ENCODE peak calls at places on chromosomes 16 and 17, in ten cellular contexts. One of them, this sample, is unnamed.

GRCh38 chr17:8376302-8377067 is at the start of gene KRABD2:
- DNase-seq in tibial artery: peak; percentile 92
- DNase-seq in GM06990: peak; percentile 89
- DNase-seq in CD8-positive, alpha-beta T cell: peak; percentile 93
- DNase-seq in fibroblast of the aortic adventitia: peak; percentile 76
- DNase-seq in prostate gland: peak; percentile 83
- DNase-seq in tibial nerve: peak; percentile 65
- DNase-seq in OCI-LY7: peak; percentile 91
- DNase-seq in upper lobe of left lung: peak; percentile 89
- DNase-seq in brain microvascular endothelial cell: peak; percentile 68
- DNase-seq in this sample: peak; percentile 86

GRCh38 chr17:78137392-78138203 is 7.0 kb downstream of the TMC8 start:
- DNase-seq in fibroblast of the aortic adventitia: no peak
- DNase-seq in tibial artery: no peak
- DNase-seq in upper lobe of left lung: peak; percentile 52
- DNase-seq in brain microvascular endothelial cell: no peak
- DNase-seq in OCI-LY7: peak; percentile 31
- DNase-seq in CD8-positive, alpha-beta T cell: peak; percentile 60
- DNase-seq in tibial nerve: no peak
- DNase-seq in GM06990: no peak
- DNase-seq in prostate gland: no peak
- DNase-seq in this sample: no peak

GRCh38 chr17:6073620-6074019 is 3.4 kb downstream of the WSCD1 start:
- DNase-seq in brain microvascular endothelial cell: no peak
- DNase-seq in tibial nerve: no peak
- DNase-seq in prostate gland: no peak
- DNase-seq in GM06990: no peak
- DNase-seq in upper lobe of left lung: no peak
- DNase-seq in tibial artery: no peak
- DNase-seq in OCI-LY7: no peak
- DNase-seq in fibroblast of the aortic adventitia: no peak
- DNase-seq in CD8-positive, alpha-beta T cell: no peak
- DNase-seq in this sample: no peak

GRCh38 chr17:73542323-73542722 is 101.9 kb downstream of the SDK2 start:
- DNase-seq in tibial artery: no peak
- DNase-seq in CD8-positive, alpha-beta T cell: no peak
- DNase-seq in fibroblast of the aortic adventitia: no peak
- DNase-seq in tibial nerve: no peak
- DNase-seq in upper lobe of left lung: no peak
- DNase-seq in prostate gland: no peak
- DNase-seq in GM06990: no peak
- DNase-seq in OCI-LY7: no peak
- DNase-seq in brain microvascular endothelial cell: no peak
- DNase-seq in this sample: no peak

GRCh38 chr17:77273397-77274136 is 132.8 kb downstream of the SEC14L1 start:
- DNase-seq in GM06990: no peak
- DNase-seq in CD8-positive, alpha-beta T cell: no peak
- DNase-seq in tibial nerve: no peak
- DNase-seq in prostate gland: no peak
- DNase-seq in fibroblast of the aortic adventitia: no peak
- DNase-seq in upper lobe of left lung: no peak
- DNase-seq in tibial artery: no peak
- DNase-seq in brain microvascular endothelial cell: no peak
- DNase-seq in OCI-LY7: no peak
- DNase-seq in this sample: no peak

GRCh38 chr17:31321481-31321880 is at the start of gene EVI2A:
- DNase-seq in tibial artery: no peak
- DNase-seq in prostate gland: no peak
- DNase-seq in CD8-positive, alpha-beta T cell: peak; percentile 73
- DNase-seq in upper lobe of left lung: peak; percentile 68
- DNase-seq in fibroblast of the aortic adventitia: peak; percentile 87
- DNase-seq in tibial nerve: no peak
- DNase-seq in GM06990: peak; percentile 67
- DNase-seq in brain microvascular endothelial cell: peak; percentile 66
- DNase-seq in OCI-LY7: peak; percentile 89
- DNase-seq in this sample: peak; percentile 70

GRCh38 chr16:87332150-87332549 is 15.0 kb upstream of the C16orf95 start:
- DNase-seq in GM06990: no peak
- DNase-seq in prostate gland: peak; percentile 36
- DNase-seq in upper lobe of left lung: no peak
- DNase-seq in tibial nerve: no peak
- DNase-seq in tibial artery: no peak
- DNase-seq in OCI-LY7: no peak
- DNase-seq in CD8-positive, alpha-beta T cell: no peak
- DNase-seq in fibroblast of the aortic adventitia: no peak
- DNase-seq in brain microvascular endothelial cell: peak; percentile 12
- DNase-seq in this sample: no peak

GRCh38 chr17:4161560-4162221 is 18.7 kb downstream of the CYB5D2 start:
- DNase-seq in CD8-positive, alpha-beta T cell: no peak
- DNase-seq in brain microvascular endothelial cell: no peak
- DNase-seq in OCI-LY7: no peak
- DNase-seq in prostate gland: no peak
- DNase-seq in GM06990: no peak
- DNase-seq in upper lobe of left lung: no peak
- DNase-seq in fibroblast of the aortic adventitia: peak; percentile 22
- DNase-seq in tibial artery: no peak
- DNase-seq in tibial nerve: no peak
- DNase-seq in this sample: peak; percentile 13

GRCh38 chr16:3065742-3066439 is 451 bp downstream of the IL32 start:
- DNase-seq in fibroblast of the aortic adventitia: no peak
- DNase-seq in OCI-LY7: no peak
- DNase-seq in tibial artery: no peak
- DNase-seq in GM06990: no peak
- DNase-seq in tibial nerve: no peak
- DNase-seq in brain microvascular endothelial cell: no peak
- DNase-seq in upper lobe of left lung: no peak
- DNase-seq in prostate gland: no peak
- DNase-seq in CD8-positive, alpha-beta T cell: no peak
- DNase-seq in this sample: no peak

GRCh38 chr16:3066440-3066748 is 954 bp downstream of the IL32 start:
- DNase-seq in CD8-positive, alpha-beta T cell: no peak
- DNase-seq in tibial artery: no peak
- DNase-seq in tibial nerve: no peak
- DNase-seq in GM06990: no peak
- DNase-seq in OCI-LY7: no peak
- DNase-seq in upper lobe of left lung: no peak
- DNase-seq in fibroblast of the aortic adventitia: no peak
- DNase-seq in prostate gland: no peak
- DNase-seq in brain microvascular endothelial cell: no peak
- DNase-seq in this sample: no peak

GRCh38 chr16:3062553-3062952 is 2.9 kb upstream of the IL32 start:
- DNase-seq in OCI-LY7: no peak
- DNase-seq in prostate gland: no peak
- DNase-seq in fibroblast of the aortic adventitia: no peak
- DNase-seq in tibial nerve: no peak
- DNase-seq in GM06990: no peak
- DNase-seq in upper lobe of left lung: no peak
- DNase-seq in brain microvascular endothelial cell: no peak
- DNase-seq in CD8-positive, alpha-beta T cell: no peak
- DNase-seq in tibial artery: no peak
- DNase-seq in this sample: no peak

GRCh38 chr16:3065069-3065741 is at the start of gene IL32:
- DNase-seq in GM06990: no peak
- DNase-seq in OCI-LY7: no peak
- DNase-seq in CD8-positive, alpha-beta T cell: peak; percentile 77
- DNase-seq in tibial nerve: no peak
- DNase-seq in upper lobe of left lung: peak; percentile 85
- DNase-seq in tibial artery: no peak
- DNase-seq in prostate gland: no peak
- DNase-seq in fibroblast of the aortic adventitia: peak; percentile 86
- DNase-seq in brain microvascular endothelial cell: peak; percentile 85
- DNase-seq in this sample: peak; percentile 78

GRCh38 chr16:3063617-3064389 is 1.6 kb upstream of the IL32 start:
- DNase-seq in brain microvascular endothelial cell: no peak
- DNase-seq in CD8-positive, alpha-beta T cell: no peak
- DNase-seq in tibial artery: no peak
- DNase-seq in fibroblast of the aortic adventitia: no peak
- DNase-seq in OCI-LY7: no peak
- DNase-seq in tibial nerve: no peak
- DNase-seq in GM06990: no peak
- DNase-seq in upper lobe of left lung: no peak
- DNase-seq in prostate gland: no peak
- DNase-seq in this sample: no peak
- H3K4me3 ChIP-seq in brain microvascular endothelial cell: no peak overlapping the region
- H3K4me3 ChIP-seq in CD8-positive, alpha-beta T cell: no peak overlapping the region
- H3K4me3 ChIP-seq in tibial artery: no peak overlapping the region
- H3K4me3 ChIP-seq in fibroblast of the aortic adventitia: no peak overlapping the region
- H3K4me3 ChIP-seq in OCI-LY7: no peak overlapping the region
- H3K4me3 ChIP-seq in tibial nerve: no peak overlapping the region
- H3K4me3 ChIP-seq in GM06990: no peak overlapping the region
- H3K4me3 ChIP-seq in upper lobe of left lung: no peak overlapping the region
- H3K4me3 ChIP-seq in prostate gland: no peak overlapping the region
- H3K4me3 ChIP-seq in this sample: no peak overlapping the region

GRCh38 chr16:6682142-6682811 is 650.4 kb upstream of the RBFOX1 start:
- DNase-seq in tibial artery: no peak
- DNase-seq in CD8-positive, alpha-beta T cell: no peak
- DNase-seq in upper lobe of left lung: peak; percentile 35
- DNase-seq in tibial nerve: no peak
- DNase-seq in brain microvascular endothelial cell: no peak
- DNase-seq in OCI-LY7: peak; percentile 35
- DNase-seq in fibroblast of the aortic adventitia: no peak
- DNase-seq in GM06990: no peak
- DNase-seq in prostate gland: no peak
- DNase-seq in this sample: no peak

GRCh38 chr16:6689643-6690042 is 643.0 kb upstream of the RBFOX1 start:
- DNase-seq in fibroblast of the aortic adventitia: no peak
- DNase-seq in prostate gland: no peak
- DNase-seq in CD8-positive, alpha-beta T cell: no peak
- DNase-seq in brain microvascular endothelial cell: no peak
- DNase-seq in tibial artery: no peak
- DNase-seq in OCI-LY7: no peak
- DNase-seq in upper lobe of left lung: no peak
- DNase-seq in GM06990: no peak
- DNase-seq in tibial nerve: no peak
- DNase-seq in this sample: no peak

GRCh38 chr16:6687593-6687992 is 645.1 kb upstream of the RBFOX1 start:
- DNase-seq in tibial artery: no peak
- DNase-seq in GM06990: no peak
- DNase-seq in prostate gland: no peak
- DNase-seq in fibroblast of the aortic adventitia: no peak
- DNase-seq in brain microvascular endothelial cell: no peak
- DNase-seq in CD8-positive, alpha-beta T cell: no peak
- DNase-seq in tibial nerve: no peak
- DNase-seq in upper lobe of left lung: no peak
- DNase-seq in OCI-LY7: no peak
- DNase-seq in this sample: no peak

DNA sequence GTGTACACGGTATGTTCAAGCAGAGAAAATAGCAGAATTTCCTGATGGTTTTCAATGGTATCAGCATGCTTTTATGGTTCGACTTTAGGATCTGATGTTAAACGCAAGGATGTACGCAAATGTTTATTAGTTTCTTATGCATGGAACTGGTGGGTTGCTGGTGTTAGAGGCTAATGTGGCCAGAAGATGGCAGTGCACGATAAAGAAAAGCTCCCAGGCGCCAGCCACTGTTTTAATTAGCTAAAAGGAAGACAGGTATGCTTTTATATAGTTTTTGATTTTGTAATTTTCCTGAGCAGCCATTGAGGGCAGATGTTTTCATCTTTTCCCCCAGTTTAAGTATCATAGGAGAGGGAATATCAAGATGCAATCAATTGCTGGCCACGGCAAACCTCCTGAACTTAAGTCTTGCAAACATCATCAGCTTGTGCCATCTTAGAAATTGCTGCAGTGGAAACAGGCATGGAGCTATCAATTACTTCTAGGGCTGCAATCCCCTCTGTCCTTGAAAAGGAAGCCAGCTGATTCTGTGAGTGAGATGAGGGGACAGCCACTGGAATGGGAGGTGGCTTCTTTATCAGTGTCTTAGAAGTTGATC is 648.5 kb upstream of the RBFOX1 start:
- DNase-seq in GM06990: no peak
- DNase-seq in upper lobe of left lung: no peak
- DNase-seq in OCI-LY7: peak; percentile 35
- DNase-seq in fibroblast of the aortic adventitia: no peak
- DNase-seq in tibial artery: no peak
- DNase-seq in CD8-positive, alpha-beta T cell: no peak
- DNase-seq in prostate gland: peak; percentile 10
- DNase-seq in brain microvascular endothelial cell: peak; percentile 7
- DNase-seq in tibial nerve: no peak
- DNase-seq in this sample: no peak
- TF ChIP-seq CTCF in GM06990: peak; percentile 39
- TF ChIP-seq CTCF in upper lobe of left lung: no peak
- TF ChIP-seq CTCF in OCI-LY7: peak; percentile 82
- TF ChIP-seq CTCF in fibroblast of the aortic adventitia: no peak
- TF ChIP-seq CTCF in tibial artery: no peak
- TF ChIP-seq CTCF in CD8-positive, alpha-beta T cell: no peak
- TF ChIP-seq CTCF in prostate gland: no peak
- TF ChIP-seq CTCF in brain microvascular endothelial cell: peak; percentile 33
- TF ChIP-seq CTCF in tibial nerve: peak; percentile 24
- TF ChIP-seq CTCF in this sample: no peak

GRCh38 chr16:62034236-62035114 is 1.8 kb downstream of the CDH8 start:
- DNase-seq in tibial nerve: no peak
- DNase-seq in CD8-positive, alpha-beta T cell: no peak
- DNase-seq in OCI-LY7: no peak
- DNase-seq in fibroblast of the aortic adventitia: no peak
- DNase-seq in GM06990: no peak
- DNase-seq in upper lobe of left lung: no peak
- DNase-seq in brain microvascular endothelial cell: no peak
- DNase-seq in prostate gland: no peak
- DNase-seq in tibial artery: no peak
- DNase-seq in this sample: no peak

GRCh38 chr16:62035115-62036092 is 834 bp downstream of the CDH8 start:
- DNase-seq in fibroblast of the aortic adventitia: no peak
- DNase-seq in brain microvascular endothelial cell: no peak
- DNase-seq in tibial artery: peak; percentile 56
- DNase-seq in tibial nerve: no peak
- DNase-seq in OCI-LY7: no peak
- DNase-seq in prostate gland: no peak
- DNase-seq in CD8-positive, alpha-beta T cell: no peak
- DNase-seq in GM06990: no peak
- DNase-seq in upper lobe of left lung: no peak
- DNase-seq in this sample: no peak

GRCh38 chr16:62036807-62037135 is 533 bp upstream of the CDH8 start:
- DNase-seq in tibial nerve: no peak
- DNase-seq in brain microvascular endothelial cell: no peak
- DNase-seq in upper lobe of left lung: no peak
- DNase-seq in OCI-LY7: no peak
- DNase-seq in prostate gland: no peak
- DNase-seq in fibroblast of the aortic adventitia: no peak
- DNase-seq in GM06990: no peak
- DNase-seq in CD8-positive, alpha-beta T cell: no peak
- DNase-seq in tibial artery: no peak
- DNase-seq in this sample: no peak

GRCh38 chr16:62038225-62038624 is 2.0 kb upstream of the CDH8 start:
- DNase-seq in tibial artery: no peak
- DNase-seq in CD8-positive, alpha-beta T cell: no peak
- DNase-seq in tibial nerve: no peak
- DNase-seq in fibroblast of the aortic adventitia: no peak
- DNase-seq in prostate gland: no peak
- DNase-seq in upper lobe of left lung: no peak
- DNase-seq in OCI-LY7: no peak
- DNase-seq in brain microvascular endothelial cell: no peak
- DNase-seq in GM06990: no peak
- DNase-seq in this sample: no peak

GRCh38 chr16:62036101-62036806 is at the start of gene CDH8:
- DNase-seq in CD8-positive, alpha-beta T cell: no peak
- DNase-seq in fibroblast of the aortic adventitia: no peak
- DNase-seq in brain microvascular endothelial cell: peak; percentile 36
- DNase-seq in tibial nerve: no peak
- DNase-seq in upper lobe of left lung: no peak
- DNase-seq in OCI-LY7: no peak
- DNase-seq in prostate gland: no peak
- DNase-seq in GM06990: no peak
- DNase-seq in tibial artery: no peak
- DNase-seq in this sample: peak; percentile 23
- H3K4me3 ChIP-seq in CD8-positive, alpha-beta T cell: no peak within 1 kb of the TSS
- H3K4me3 ChIP-seq in fibroblast of the aortic adventitia: no peak within 1 kb of the TSS
- H3K4me3 ChIP-seq in brain microvascular endothelial cell: peak within 1 kb of the TSS; percentile 37
- H3K4me3 ChIP-seq in tibial nerve: peak within 1 kb of the TSS; percentile 11
- H3K4me3 ChIP-seq in upper lobe of left lung: no peak within 1 kb of the TSS
- H3K4me3 ChIP-seq in OCI-LY7: no peak within 1 kb of the TSS
- H3K4me3 ChIP-seq in prostate gland: no peak within 1 kb of the TSS
- H3K4me3 ChIP-seq in GM06990: no peak within 1 kb of the TSS
- H3K4me3 ChIP-seq in tibial artery: peak within 1 kb of the TSS; percentile 46
- H3K4me3 ChIP-seq in this sample: peak within 1 kb of the TSS; percentile 50

DNA sequence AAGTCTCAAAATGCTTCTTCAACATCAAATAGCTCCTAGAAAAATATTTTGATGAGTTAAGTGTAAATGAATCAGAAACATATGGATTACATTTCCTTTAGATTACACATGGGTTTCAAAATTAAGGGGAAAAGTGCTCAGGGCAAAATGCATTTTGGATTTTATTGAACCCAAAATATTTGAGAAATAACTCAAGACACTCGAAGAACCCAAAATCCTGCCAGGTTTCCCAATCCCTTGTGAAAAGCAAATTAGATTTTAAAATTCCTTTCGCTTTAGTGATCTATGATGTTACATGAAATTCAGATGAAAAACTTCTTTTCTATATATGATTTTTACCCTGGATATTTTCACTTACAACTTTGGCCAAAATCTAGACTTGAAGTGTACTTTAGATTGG is 847.4 kb upstream of the SOX9 start:
- DNase-seq in fibroblast of the aortic adventitia: no peak
- DNase-seq in brain microvascular endothelial cell: no peak
- DNase-seq in CD8-positive, alpha-beta T cell: no peak
- DNase-seq in tibial artery: no peak
- DNase-seq in upper lobe of left lung: no peak
- DNase-seq in prostate gland: no peak
- DNase-seq in OCI-LY7: no peak
- DNase-seq in tibial nerve: no peak
- DNase-seq in GM06990: no peak
- DNase-seq in this sample: peak; percentile 82
- TF ChIP-seq CTCF in fibroblast of the aortic adventitia: no peak
- TF ChIP-seq CTCF in brain microvascular endothelial cell: no peak
- TF ChIP-seq CTCF in CD8-positive, alpha-beta T cell: no peak
- TF ChIP-seq CTCF in tibial artery: no peak
- TF ChIP-seq CTCF in upper lobe of left lung: no peak
- TF ChIP-seq CTCF in prostate gland: no peak
- TF ChIP-seq CTCF in OCI-LY7: no peak
- TF ChIP-seq CTCF in tibial nerve: no peak
- TF ChIP-seq CTCF in GM06990: no peak
- TF ChIP-seq CTCF in this sample: no peak